ENCODE peak calls at places on chromosome 10, in nine cellular contexts. One of them, this sample, is unnamed.

GRCh38 chr10:103040424-103040823 is 122.3 kb downstream of the CNNM2 start:
- DNase-seq in AG08395: peak; percentile 70
- DNase-seq in NCI-H748 treated with DMSO at 0.1 percent for 48 hours: no peak
- DNase-seq in T-cell: no peak
- DNase-seq in activated naive CD8-positive, alpha-beta T cell treated with anti-CD3 and anti-CD28 coated beads for 36 hours: no peak
- DNase-seq in cerebellum: no peak
- DNase-seq in germinal center: no peak
- DNase-seq in activated CD4-positive, alpha-beta T cell treated with anti-CD3 and anti-CD28 coated beads for 36 hours: no peak
- DNase-seq in neural crest cell: no peak
- DNase-seq in this sample: no peak

GRCh38 chr10:131017566-131018285 is 293.8 kb downstream of the TCERG1L start:
- DNase-seq in T-cell: no peak
- DNase-seq in activated naive CD8-positive, alpha-beta T cell treated with anti-CD3 and anti-CD28 coated beads for 36 hours: no peak
- DNase-seq in germinal center: no peak
- DNase-seq in AG08395: no peak
- DNase-seq in activated CD4-positive, alpha-beta T cell treated with anti-CD3 and anti-CD28 coated beads for 36 hours: no peak
- DNase-seq in NCI-H748 treated with DMSO at 0.1 percent for 48 hours: no peak
- DNase-seq in cerebellum: no peak
- DNase-seq in neural crest cell: no peak
- DNase-seq in this sample: no peak

GRCh38 chr10:88670497-88670896 is 6.3 kb downstream of the LIPF start:
- DNase-seq in AG08395: no peak
- DNase-seq in T-cell: no peak
- DNase-seq in neural crest cell: no peak
- DNase-seq in germinal center: no peak
- DNase-seq in cerebellum: no peak
- DNase-seq in activated naive CD8-positive, alpha-beta T cell treated with anti-CD3 and anti-CD28 coated beads for 36 hours: peak; percentile 14
- DNase-seq in NCI-H748 treated with DMSO at 0.1 percent for 48 hours: no peak
- DNase-seq in activated CD4-positive, alpha-beta T cell treated with anti-CD3 and anti-CD28 coated beads for 36 hours: peak; percentile 40
- DNase-seq in this sample: no peak

GRCh38 chr10:97081621-97082235 is 104.0 kb downstream of the SLIT1 start:
- DNase-seq in activated naive CD8-positive, alpha-beta T cell treated with anti-CD3 and anti-CD28 coated beads for 36 hours: peak; percentile 52
- DNase-seq in activated CD4-positive, alpha-beta T cell treated with anti-CD3 and anti-CD28 coated beads for 36 hours: peak; percentile 83
- DNase-seq in germinal center: peak; percentile 71
- DNase-seq in AG08395: peak; percentile 74
- DNase-seq in NCI-H748 treated with DMSO at 0.1 percent for 48 hours: no peak
- DNase-seq in T-cell: peak; percentile 41
- DNase-seq in neural crest cell: peak; percentile 82
- DNase-seq in cerebellum: no peak
- DNase-seq in this sample: peak; percentile 88

GRCh38 chr10:117967149-117967548 is 79.6 kb downstream of the RAB11FIP2 start:
- DNase-seq in AG08395: no peak
- DNase-seq in activated naive CD8-positive, alpha-beta T cell treated with anti-CD3 and anti-CD28 coated beads for 36 hours: no peak
- DNase-seq in NCI-H748 treated with DMSO at 0.1 percent for 48 hours: peak; percentile 90
- DNase-seq in germinal center: no peak
- DNase-seq in cerebellum: no peak
- DNase-seq in neural crest cell: no peak
- DNase-seq in activated CD4-positive, alpha-beta T cell treated with anti-CD3 and anti-CD28 coated beads for 36 hours: no peak
- DNase-seq in T-cell: no peak
- DNase-seq in this sample: no peak

GRCh38 chr10:123316776-123317175 is 162.6 kb downstream of the BUB3 start:
- DNase-seq in NCI-H748 treated with DMSO at 0.1 percent for 48 hours: no peak
- DNase-seq in activated naive CD8-positive, alpha-beta T cell treated with anti-CD3 and anti-CD28 coated beads for 36 hours: no peak
- DNase-seq in AG08395: no peak
- DNase-seq in neural crest cell: no peak
- DNase-seq in germinal center: no peak
- DNase-seq in activated CD4-positive, alpha-beta T cell treated with anti-CD3 and anti-CD28 coated beads for 36 hours: no peak
- DNase-seq in T-cell: no peak
- DNase-seq in cerebellum: no peak
- DNase-seq in this sample: no peak

GRCh38 chr10:86756511-86757109 is at the start of gene BMPR1A:
- DNase-seq in activated CD4-positive, alpha-beta T cell treated with anti-CD3 and anti-CD28 coated beads for 36 hours: no peak
- DNase-seq in NCI-H748 treated with DMSO at 0.1 percent for 48 hours: no peak
- DNase-seq in neural crest cell: peak; percentile 96
- DNase-seq in activated naive CD8-positive, alpha-beta T cell treated with anti-CD3 and anti-CD28 coated beads for 36 hours: no peak
- DNase-seq in AG08395: peak; percentile 99
- DNase-seq in cerebellum: peak; percentile 20
- DNase-seq in germinal center: no peak
- DNase-seq in T-cell: no peak
- DNase-seq in this sample: peak; percentile 97

GRCh38 chr10:4802711-4803487 is 23.1 kb upstream of the AKR1E2 start:
- DNase-seq in germinal center: no peak
- DNase-seq in activated CD4-positive, alpha-beta T cell treated with anti-CD3 and anti-CD28 coated beads for 36 hours: no peak
- DNase-seq in neural crest cell: no peak
- DNase-seq in NCI-H748 treated with DMSO at 0.1 percent for 48 hours: no peak
- DNase-seq in activated naive CD8-positive, alpha-beta T cell treated with anti-CD3 and anti-CD28 coated beads for 36 hours: no peak
- DNase-seq in AG08395: no peak
- DNase-seq in T-cell: no peak
- DNase-seq in cerebellum: no peak
- DNase-seq in this sample: no peak

GRCh38 chr10:60480865-60481563 is 91.3 kb upstream of the ANK3 start:
- DNase-seq in cerebellum: peak; percentile 77
- DNase-seq in T-cell: no peak
- DNase-seq in AG08395: peak; percentile 69
- DNase-seq in NCI-H748 treated with DMSO at 0.1 percent for 48 hours: no peak
- DNase-seq in activated CD4-positive, alpha-beta T cell treated with anti-CD3 and anti-CD28 coated beads for 36 hours: no peak
- DNase-seq in germinal center: no peak
- DNase-seq in neural crest cell: no peak
- DNase-seq in activated naive CD8-positive, alpha-beta T cell treated with anti-CD3 and anti-CD28 coated beads for 36 hours: no peak
- DNase-seq in this sample: no peak

GRCh38 chr10:110172155-110172554 is 35.2 kb upstream of the MXI1 start:
- DNase-seq in cerebellum: no peak
- DNase-seq in germinal center: no peak
- DNase-seq in T-cell: no peak
- DNase-seq in neural crest cell: no peak
- DNase-seq in NCI-H748 treated with DMSO at 0.1 percent for 48 hours: no peak
- DNase-seq in activated CD4-positive, alpha-beta T cell treated with anti-CD3 and anti-CD28 coated beads for 36 hours: no peak
- DNase-seq in activated naive CD8-positive, alpha-beta T cell treated with anti-CD3 and anti-CD28 coated beads for 36 hours: no peak
- DNase-seq in AG08395: no peak
- DNase-seq in this sample: no peak

GRCh38 chr10:32211046-32211363 is 136.0 kb downstream of the EPC1 start:
- DNase-seq in germinal center: no peak
- DNase-seq in cerebellum: no peak
- DNase-seq in NCI-H748 treated with DMSO at 0.1 percent for 48 hours: no peak
- DNase-seq in T-cell: no peak
- DNase-seq in AG08395: no peak
- DNase-seq in activated CD4-positive, alpha-beta T cell treated with anti-CD3 and anti-CD28 coated beads for 36 hours: no peak
- DNase-seq in activated naive CD8-positive, alpha-beta T cell treated with anti-CD3 and anti-CD28 coated beads for 36 hours: no peak
- DNase-seq in neural crest cell: no peak
- DNase-seq in this sample: no peak

GRCh38 chr10:123870260-123870659 is 21.3 kb downstream of the CPXM2 start:
- DNase-seq in activated CD4-positive, alpha-beta T cell treated with anti-CD3 and anti-CD28 coated beads for 36 hours: no peak
- DNase-seq in neural crest cell: no peak
- DNase-seq in cerebellum: no peak
- DNase-seq in AG08395: no peak
- DNase-seq in germinal center: no peak
- DNase-seq in activated naive CD8-positive, alpha-beta T cell treated with anti-CD3 and anti-CD28 coated beads for 36 hours: no peak
- DNase-seq in T-cell: no peak
- DNase-seq in NCI-H748 treated with DMSO at 0.1 percent for 48 hours: no peak
- DNase-seq in this sample: no peak

GRCh38 chr10:84310470-84310869 is 17.9 kb upstream of the CCSER2 start:
- DNase-seq in AG08395: no peak
- DNase-seq in T-cell: no peak
- DNase-seq in cerebellum: no peak
- DNase-seq in activated naive CD8-positive, alpha-beta T cell treated with anti-CD3 and anti-CD28 coated beads for 36 hours: no peak
- DNase-seq in NCI-H748 treated with DMSO at 0.1 percent for 48 hours: no peak
- DNase-seq in germinal center: no peak
- DNase-seq in neural crest cell: no peak
- DNase-seq in activated CD4-positive, alpha-beta T cell treated with anti-CD3 and anti-CD28 coated beads for 36 hours: no peak
- DNase-seq in this sample: no peak

GRCh38 chr10:23172846-23173548 is 19.1 kb upstream of the PTF1A start:
- DNase-seq in neural crest cell: no peak
- DNase-seq in activated CD4-positive, alpha-beta T cell treated with anti-CD3 and anti-CD28 coated beads for 36 hours: no peak
- DNase-seq in NCI-H748 treated with DMSO at 0.1 percent for 48 hours: no peak
- DNase-seq in activated naive CD8-positive, alpha-beta T cell treated with anti-CD3 and anti-CD28 coated beads for 36 hours: no peak
- DNase-seq in AG08395: no peak
- DNase-seq in germinal center: no peak
- DNase-seq in T-cell: no peak
- DNase-seq in cerebellum: no peak
- DNase-seq in this sample: no peak

GRCh38 chr10:69738071-69738470 is 63.6 kb upstream of the COL13A1 start:
- DNase-seq in germinal center: no peak
- DNase-seq in activated naive CD8-positive, alpha-beta T cell treated with anti-CD3 and anti-CD28 coated beads for 36 hours: no peak
- DNase-seq in activated CD4-positive, alpha-beta T cell treated with anti-CD3 and anti-CD28 coated beads for 36 hours: no peak
- DNase-seq in cerebellum: peak; percentile 76
- DNase-seq in AG08395: no peak
- DNase-seq in NCI-H748 treated with DMSO at 0.1 percent for 48 hours: no peak
- DNase-seq in T-cell: no peak
- DNase-seq in neural crest cell: no peak
- DNase-seq in this sample: no peak

GRCh38 chr10:30606313-30606712 is 23.2 kb downstream of the LYZL2 start:
- DNase-seq in activated CD4-positive, alpha-beta T cell treated with anti-CD3 and anti-CD28 coated beads for 36 hours: no peak
- DNase-seq in germinal center: no peak
- DNase-seq in T-cell: no peak
- DNase-seq in neural crest cell: no peak
- DNase-seq in NCI-H748 treated with DMSO at 0.1 percent for 48 hours: no peak
- DNase-seq in activated naive CD8-positive, alpha-beta T cell treated with anti-CD3 and anti-CD28 coated beads for 36 hours: no peak
- DNase-seq in cerebellum: no peak
- DNase-seq in AG08395: no peak
- DNase-seq in this sample: no peak

GRCh38 chr10:22666287-22667092 is 47.9 kb downstream of the PIP4K2A start:
- DNase-seq in germinal center: no peak
- DNase-seq in activated CD4-positive, alpha-beta T cell treated with anti-CD3 and anti-CD28 coated beads for 36 hours: peak; percentile 68
- DNase-seq in cerebellum: no peak
- DNase-seq in AG08395: no peak
- DNase-seq in neural crest cell: no peak
- DNase-seq in NCI-H748 treated with DMSO at 0.1 percent for 48 hours: no peak
- DNase-seq in activated naive CD8-positive, alpha-beta T cell treated with anti-CD3 and anti-CD28 coated beads for 36 hours: peak; percentile 48
- DNase-seq in T-cell: peak; percentile 62
- DNase-seq in this sample: no peak

GRCh38 chr10:24344279-24344678 is 135.3 kb downstream of the KIAA1217 start:
- DNase-seq in AG08395: peak; percentile 88
- DNase-seq in germinal center: no peak
- DNase-seq in activated CD4-positive, alpha-beta T cell treated with anti-CD3 and anti-CD28 coated beads for 36 hours: no peak
- DNase-seq in cerebellum: no peak
- DNase-seq in T-cell: no peak
- DNase-seq in neural crest cell: no peak
- DNase-seq in activated naive CD8-positive, alpha-beta T cell treated with anti-CD3 and anti-CD28 coated beads for 36 hours: no peak
- DNase-seq in NCI-H748 treated with DMSO at 0.1 percent for 48 hours: no peak
- DNase-seq in this sample: no peak